ENCODE peak calls at places on chromosomes 6 and 20, in nine cellular contexts. F is MM.1S; T is cardiac muscle cell; O is breast epithelium; J is GM23248; G is transverse colon; M is heart left ventricle; K is esophagus squamous epithelium; N is CD8-positive, alpha-beta memory T cell. U is an unnamed sample.

GRCh38 chr20:39107741-39108140 is 145.6 kb downstream of the DHX35 start:
- DNase-seq in F (no peak), T (peak; percentile 5), O (no peak), J (peak; percentile 46), G (no peak), M (no peak), K (no peak), N (no peak), U (no peak)

GRCh38 chr6:144360401-144360800 is 75.3 kb downstream of the UTRN start:
- DNase-seq in F (no peak), T (no peak), O (no peak), J (no peak), G (no peak), M (no peak), K (no peak), N (no peak), U (no peak)

GRCh38 chr6:1630771-1631217 is 21.1 kb downstream of the FOXC1 start:
- DNase-seq in F (no peak), T (peak; percentile 78), O (no peak), J (no peak), G (no peak), M (no peak), K (no peak), N (no peak), U (peak; percentile 44)

GRCh38 chr20:14521436-14521835 is 184.0 kb upstream of the FLRT3 start:
- DNase-seq in F (no peak), T (no peak), O (no peak), J (peak; percentile 74), G (no peak), M (no peak), K (no peak), N (no peak), U (no peak)

GRCh38 chr6:74870403-74870802 is 335.4 kb downstream of the COL12A1 start:
- DNase-seq in F (no peak), T (no peak), O (no peak), J (peak; percentile 31), G (peak; percentile 23), M (no peak), K (no peak), N (no peak), U (no peak)

GRCh38 chr6:155628315-155628714 is 172.7 kb upstream of the NOX3 start:
- DNase-seq in F (no peak), T (no peak), O (no peak), J (no peak), G (no peak), M (no peak), K (no peak), N (no peak), U (no peak)

GRCh38 chr20:55649254-55649653 is 356.1 kb downstream of the CBLN4 start:
- DNase-seq in F (no peak), T (no peak), O (no peak), J (no peak), G (no peak), M (no peak), K (no peak), N (no peak), U (no peak)

GRCh38 chr20:7272512-7272911 is 505.0 kb downstream of the BMP2 start:
- DNase-seq in F (no peak), T (no peak), O (no peak), J (peak; percentile 5), G (no peak), M (no peak), K (no peak), N (no peak), U (peak; percentile 51)

GRCh38 chr6:1607557-1608221 is 2.0 kb upstream of the FOXC1 start:
- DNase-seq in F (no peak), T (no peak), O (no peak), J (peak; percentile 31), G (no peak), M (peak; percentile 19), K (no peak), N (no peak), U (peak; percentile 95)

GRCh38 chr6:113488061-113488460 is 369.1 kb upstream of the MARCKS start:
- DNase-seq in F (no peak), T (peak; percentile 42), O (no peak), J (no peak), G (no peak), M (no peak), K (no peak), N (no peak), U (no peak)

GRCh38 chr6:92122746-92123145 is 1296.6 kb downstream of the EPHA7 start:
- DNase-seq in F (peak; percentile 13), T (peak; percentile 0), O (no peak), J (no peak), G (no peak), M (no peak), K (no peak), N (no peak), U (no peak)

GRCh38 chr6:106257195-106257594 is 68.4 kb downstream of the ATG5 start:
- DNase-seq in F (no peak), T (no peak), O (no peak), J (peak; percentile 52), G (no peak), M (no peak), K (no peak), N (no peak), U (no peak)

GRCh38 chr20:24160563-24161355 is 172.2 kb upstream of the GGTLC1 start:
- DNase-seq in F (peak; percentile 20), T (peak; percentile 79), O (no peak), J (peak; percentile 82), G (peak; percentile 13), M (peak; percentile 42), K (no peak), N (no peak), U (peak; percentile 84)

GRCh38 chr6:2426561-2427340 is 181.3 kb upstream of the GMDS start:
- DNase-seq in F (no peak), T (peak; percentile 61), O (no peak), J (peak; percentile 64), G (no peak), M (no peak), K (no peak), N (no peak), U (no peak)

GRCh38 chr20:35523298-35523888 is 6.1 kb downstream of the C20orf173 start:
- DNase-seq in F (no peak), T (no peak), O (no peak), J (peak; percentile 46), G (no peak), M (no peak), K (no peak), N (no peak), U (peak; percentile 90)

DNA sequence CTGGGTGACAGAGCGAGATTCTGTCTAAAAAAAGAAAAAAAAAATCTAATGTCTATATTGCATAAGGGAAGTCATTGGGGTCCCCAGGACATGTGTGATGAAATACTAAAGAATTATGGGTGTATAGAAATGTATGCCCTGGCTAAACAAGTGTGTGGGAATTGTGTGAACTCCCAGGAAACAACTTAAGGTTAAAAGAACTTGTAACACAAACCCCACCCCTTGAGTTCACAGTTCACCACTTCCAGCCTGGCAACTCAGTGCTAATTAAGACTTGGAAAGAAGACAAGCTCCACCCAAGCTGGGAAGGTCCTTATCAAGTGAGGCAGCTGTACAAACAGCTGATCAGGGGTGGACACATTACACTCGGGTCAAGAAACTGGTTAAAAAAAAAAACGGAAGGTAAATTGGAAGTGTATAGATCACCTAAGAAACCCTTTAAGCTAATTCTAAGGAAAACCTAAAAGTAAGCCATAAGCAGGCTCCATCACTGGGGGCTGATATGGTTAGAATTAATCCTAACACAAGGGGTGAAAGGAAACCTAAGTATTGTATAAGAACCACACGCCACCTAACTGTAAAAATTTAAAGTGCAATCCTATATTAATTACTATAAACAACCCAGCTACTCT is 25.2 kb downstream of the HLA-A start:
- DNase-seq in F (peak; percentile 36), T (peak; percentile 29), O (no peak), J (peak; percentile 37), G (peak; percentile 75), M (peak; percentile 66), K (no peak), N (no peak), U (no peak)
- H3K4me1 ChIP-seq in F (peaks cover 20% of the 10 kb centered on the region), T (peaks cover 26% of the 10 kb centered on the region), O (no peaks in the 10 kb centered on the region), J (peaks cover 33% of the 10 kb centered on the region), G (peaks cover 18% of the 10 kb centered on the region), M (peaks cover 15% of the 10 kb centered on the region), K (peaks cover 46% of the 10 kb centered on the region), N (peaks cover 34% of the 10 kb centered on the region), U (peaks cover 9% of the 10 kb centered on the region)

GRCh38 chr20:51734876-51735499 is 33.2 kb downstream of the ATP9A start:
- DNase-seq in F (no peak), T (no peak), O (no peak), J (no peak), G (no peak), M (no peak), K (no peak), N (no peak), U (no peak)
- H3K27ac ChIP-seq in F (no peak overlapping the region), T (no peak overlapping the region), O (no peak overlapping the region), J (no peak overlapping the region), G (peak overlapping the region; percentile 73), M (no peak overlapping the region), K (no peak overlapping the region), N (no peak overlapping the region), U (no peak overlapping the region)

DNA sequence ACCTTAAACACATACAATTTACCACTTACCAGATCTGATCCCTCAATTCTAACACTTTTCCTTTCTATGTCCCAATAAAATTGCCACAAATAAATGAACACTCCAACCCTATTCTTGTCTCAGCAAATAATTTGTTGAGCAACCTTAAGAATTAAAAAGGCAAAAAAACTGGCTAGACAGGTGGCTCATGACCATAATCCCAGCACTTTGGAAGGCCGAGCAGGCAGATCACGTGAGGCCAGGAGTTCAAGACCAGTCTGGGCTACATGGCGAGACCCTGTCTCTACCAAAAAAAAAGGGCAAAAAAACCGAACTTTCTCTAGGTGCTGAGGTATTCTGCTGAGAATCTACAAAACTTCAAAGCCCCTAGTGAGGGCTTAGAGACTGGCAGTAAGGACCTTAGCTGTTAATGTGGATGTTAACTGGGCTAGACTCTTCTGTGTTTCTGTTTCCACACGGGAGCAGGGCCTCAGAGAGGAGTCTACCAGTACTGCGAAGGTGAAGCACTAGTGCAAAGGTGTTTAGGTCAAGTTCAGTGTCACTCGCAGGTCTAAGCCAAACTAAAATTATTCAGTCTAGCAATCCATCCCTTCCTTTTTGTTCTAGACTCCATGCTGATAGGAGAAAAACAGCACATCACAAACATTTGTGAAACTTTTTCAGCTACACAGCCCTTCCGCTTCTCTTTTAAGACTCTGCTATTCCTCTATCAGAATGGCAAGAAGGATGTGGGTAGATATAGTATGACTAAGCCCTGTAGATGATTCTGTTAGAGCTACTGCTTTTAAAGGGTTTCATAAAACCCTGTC is 2.6 kb downstream of the FASTKD5 start:
- DNase-seq in F (no peak), T (peak; percentile 34), O (no peak), J (peak; percentile 40), G (no peak), M (no peak), K (no peak), N (no peak), U (no peak)
- H3K4me1 ChIP-seq in F (peaks cover 9% of the 10 kb centered on the region), T (peaks cover 19% of the 10 kb centered on the region), O (peaks cover 15% of the 10 kb centered on the region), J (peaks cover 22% of the 10 kb centered on the region), G (peaks cover 21% of the 10 kb centered on the region), M (peaks cover 36% of the 10 kb centered on the region), K (peaks cover 75% of the 10 kb centered on the region), N (peaks cover 38% of the 10 kb centered on the region), U (peaks cover 3% of the 10 kb centered on the region)

DNA sequence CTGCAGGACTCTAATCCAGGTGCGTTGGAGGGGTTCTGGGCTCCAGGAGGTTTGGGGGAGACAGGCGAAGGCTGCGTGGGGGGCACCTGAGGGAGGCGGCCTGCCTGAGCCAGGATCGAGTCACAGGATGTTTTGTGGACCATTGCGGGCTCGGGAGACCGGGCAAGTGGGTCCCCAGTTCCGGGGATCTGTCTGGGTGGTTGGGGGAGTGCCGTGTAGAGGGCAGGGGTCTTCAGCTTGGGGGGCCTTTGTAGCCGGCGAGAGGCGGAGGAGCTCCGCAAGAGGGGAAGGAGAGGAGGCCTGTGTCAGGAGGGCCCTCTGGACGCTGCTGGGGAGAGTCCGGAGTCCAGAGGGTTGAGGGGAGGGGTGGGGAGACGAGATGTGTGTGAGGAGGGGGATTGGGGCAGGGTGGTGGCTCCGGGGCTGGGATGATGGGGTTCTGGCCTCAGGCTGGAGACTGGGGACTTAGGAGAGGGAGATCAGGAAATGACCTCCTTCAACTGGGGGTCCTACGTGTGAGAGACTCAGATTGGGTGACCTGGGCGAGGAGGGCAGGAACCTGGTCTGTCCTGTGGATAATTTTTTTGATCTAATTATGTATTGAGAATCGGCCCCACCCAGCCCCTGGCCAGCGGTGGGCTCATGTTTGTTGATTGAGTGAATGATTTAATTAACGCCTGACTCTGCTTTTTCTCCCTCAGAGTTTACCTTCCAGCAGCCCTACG is 505 bp downstream of the SNAI1 start:
- DNase-seq in F (no peak), T (no peak), O (no peak), J (no peak), G (no peak), M (no peak), K (no peak), N (no peak), U (no peak)
- H3K27ac ChIP-seq in F (no peak overlapping the region), T (no peak overlapping the region), O (peak overlapping the region; percentile 50), J (peak overlapping the region; percentile 89), G (peak overlapping the region; percentile 58), M (peak overlapping the region; percentile 71), K (peak overlapping the region; percentile 39), N (peak overlapping the region; percentile 67), U (no peak overlapping the region)